ENCODE peak calls at places on chromosomes 2 and 18, in nine cellular contexts. One of them, this sample, is unnamed.

GRCh38 chr18:36544036-36544725 is 246.7 kb downstream of the FHOD3 start:
- DNase-seq in caudate nucleus: no peak
- DNase-seq in left lobe of liver: no peak
- DNase-seq in hepatocyte: no peak
- DNase-seq in DND-41: no peak
- DNase-seq in kidney: peak; percentile 91
- DNase-seq in cardiac septum: no peak
- DNase-seq in LoVo: no peak
- DNase-seq in brain microvascular endothelial cell: no peak
- DNase-seq in this sample: no peak

GRCh38 chr2:148674063-148675020 is 29.8 kb downstream of the EPC2 start:
- DNase-seq in caudate nucleus: no peak
- DNase-seq in left lobe of liver: no peak
- DNase-seq in hepatocyte: peak; percentile 18
- DNase-seq in DND-41: peak; percentile 49
- DNase-seq in kidney: no peak
- DNase-seq in cardiac septum: no peak
- DNase-seq in LoVo: peak; percentile 40
- DNase-seq in brain microvascular endothelial cell: no peak
- DNase-seq in this sample: no peak

GRCh38 chr18:28511421-28511821 is 334.5 kb upstream of the CDH2 start:
- DNase-seq in caudate nucleus: no peak
- DNase-seq in left lobe of liver: no peak
- DNase-seq in hepatocyte: no peak
- DNase-seq in DND-41: no peak
- DNase-seq in kidney: no peak
- DNase-seq in cardiac septum: no peak
- DNase-seq in LoVo: peak; percentile 7
- DNase-seq in brain microvascular endothelial cell: no peak
- DNase-seq in this sample: no peak

GRCh38 chr2:216635171-216635570 is 2.0 kb downstream of the IGFBP2 start:
- DNase-seq in caudate nucleus: no peak
- DNase-seq in left lobe of liver: no peak
- DNase-seq in hepatocyte: no peak
- DNase-seq in DND-41: peak; percentile 60
- DNase-seq in kidney: no peak
- DNase-seq in cardiac septum: no peak
- DNase-seq in LoVo: no peak
- DNase-seq in brain microvascular endothelial cell: no peak
- DNase-seq in this sample: no peak

GRCh38 chr2:45882707-45883106 is 231.2 kb downstream of the PRKCE start:
- DNase-seq in caudate nucleus: no peak
- DNase-seq in left lobe of liver: no peak
- DNase-seq in hepatocyte: peak; percentile 35
- DNase-seq in DND-41: no peak
- DNase-seq in kidney: no peak
- DNase-seq in cardiac septum: no peak
- DNase-seq in LoVo: no peak
- DNase-seq in brain microvascular endothelial cell: no peak
- DNase-seq in this sample: no peak

GRCh38 chr2:5692561-5693287 is 540 bp downstream of the SOX11 start:
- DNase-seq in caudate nucleus: peak; percentile 35
- DNase-seq in left lobe of liver: no peak
- DNase-seq in hepatocyte: peak; percentile 58
- DNase-seq in DND-41: no peak
- DNase-seq in kidney: peak; percentile 68
- DNase-seq in cardiac septum: peak; percentile 75
- DNase-seq in LoVo: no peak
- DNase-seq in brain microvascular endothelial cell: peak; percentile 35
- DNase-seq in this sample: no peak

GRCh38 chr2:147449323-147450080 is 395.3 kb upstream of the ACVR2A start:
- DNase-seq in caudate nucleus: no peak
- DNase-seq in left lobe of liver: no peak
- DNase-seq in hepatocyte: peak; percentile 11
- DNase-seq in DND-41: peak; percentile 37
- DNase-seq in kidney: no peak
- DNase-seq in cardiac septum: no peak
- DNase-seq in LoVo: no peak
- DNase-seq in brain microvascular endothelial cell: no peak
- DNase-seq in this sample: no peak

GRCh38 chr2:43225093-43225787 is 1.2 kb downstream of the ZFP36L2 start:
- DNase-seq in caudate nucleus: peak; percentile 75
- DNase-seq in left lobe of liver: peak; percentile 69
- DNase-seq in hepatocyte: peak; percentile 70
- DNase-seq in DND-41: peak; percentile 84
- DNase-seq in kidney: peak; percentile 90
- DNase-seq in cardiac septum: no peak
- DNase-seq in LoVo: peak; percentile 51
- DNase-seq in brain microvascular endothelial cell: peak; percentile 34
- DNase-seq in this sample: no peak

GRCh38 chr2:3575534-3576324 is 669 bp downstream of the RPS7 start:
- DNase-seq in caudate nucleus: no peak
- DNase-seq in left lobe of liver: peak; percentile 45
- DNase-seq in hepatocyte: peak; percentile 29
- DNase-seq in DND-41: peak; percentile 16
- DNase-seq in kidney: peak; percentile 77
- DNase-seq in cardiac septum: no peak
- DNase-seq in LoVo: no peak
- DNase-seq in brain microvascular endothelial cell: no peak
- DNase-seq in this sample: no peak

GRCh38 chr2:136783856-136784255 is 18.5 kb downstream of the THSD7B start:
- DNase-seq in caudate nucleus: no peak
- DNase-seq in left lobe of liver: no peak
- DNase-seq in hepatocyte: no peak
- DNase-seq in DND-41: no peak
- DNase-seq in kidney: no peak
- DNase-seq in cardiac septum: no peak
- DNase-seq in LoVo: no peak
- DNase-seq in brain microvascular endothelial cell: no peak
- DNase-seq in this sample: no peak

GRCh38 chr2:27133195-27133875 is 1.1 kb downstream of the PREB start:
- DNase-seq in caudate nucleus: no peak
- DNase-seq in left lobe of liver: peak; percentile 71
- DNase-seq in hepatocyte: no peak
- DNase-seq in DND-41: peak; percentile 22
- DNase-seq in kidney: peak; percentile 53
- DNase-seq in cardiac septum: no peak
- DNase-seq in LoVo: no peak
- DNase-seq in brain microvascular endothelial cell: no peak
- DNase-seq in this sample: no peak

This sample was measured in RCC 7860.